ENCODE peak calls at places on chromosomes 3 and 15, in five cellular contexts. One of them, this sample, is unnamed. For H3K36me3, the result is how much of the 10 kb centered on the place peaks cover.

GRCh38 chr15:40844543-40844981 is 714 bp downstream of the SPINT1 start:
- DNase-seq in heart right ventricle: peak
- DNase-seq in neural progenitor cell: peak
- DNase-seq in adrenal gland: no peak
- DNase-seq in bronchial epithelial cell: no peak
- DNase-seq in this sample: no peak

GRCh38 chr3:73719877-73720276 is 95.1 kb upstream of the PDZRN3 start:
- DNase-seq in adrenal gland: peak
- DNase-seq in neural progenitor cell: no peak
- DNase-seq in heart right ventricle: no peak
- DNase-seq in bronchial epithelial cell: no peak
- DNase-seq in this sample: peak

GRCh38 chr3:189458536-189458935 is 172.7 kb upstream of the TP63 start:
- DNase-seq in neural progenitor cell: no peak
- DNase-seq in adrenal gland: peak
- DNase-seq in bronchial epithelial cell: peak
- DNase-seq in heart right ventricle: no peak
- DNase-seq in this sample: peak

GRCh38 chr3:177905173-177905894 is 630.9 kb upstream of the KCNMB2 start:
- DNase-seq in adrenal gland: no peak
- DNase-seq in bronchial epithelial cell: no peak
- DNase-seq in neural progenitor cell: no peak
- DNase-seq in heart right ventricle: no peak
- DNase-seq in this sample: peak

GRCh38 chr3:53974314-53974713 is 82.7 kb upstream of the SELENOK start:
- DNase-seq in bronchial epithelial cell: no peak
- DNase-seq in heart right ventricle: no peak
- DNase-seq in adrenal gland: no peak
- DNase-seq in neural progenitor cell: no peak
- DNase-seq in this sample: no peak

GRCh38 chr3:23992051-23992628 is 47.1 kb downstream of the NR1D2 start:
- DNase-seq in heart right ventricle: no peak
- DNase-seq in neural progenitor cell: peak
- DNase-seq in adrenal gland: no peak
- DNase-seq in bronchial epithelial cell: peak
- DNase-seq in this sample: peak

GRCh38 chr15:42111924-42112323 is 17.6 kb upstream of the PLA2G4D start:
- DNase-seq in neural progenitor cell: no peak
- DNase-seq in adrenal gland: no peak
- DNase-seq in bronchial epithelial cell: no peak
- DNase-seq in heart right ventricle: no peak
- DNase-seq in this sample: no peak

GRCh38 chr3:52128118-52128683 is 26.0 kb downstream of the POC1A start:
- DNase-seq in bronchial epithelial cell: peak
- DNase-seq in adrenal gland: peak
- DNase-seq in heart right ventricle: no peak
- DNase-seq in neural progenitor cell: no peak
- DNase-seq in this sample: no peak

GRCh38 chr15:82298520-82298919 is 35.9 kb downstream of the SAXO2 start:
- DNase-seq in neural progenitor cell: no peak
- DNase-seq in bronchial epithelial cell: no peak
- DNase-seq in adrenal gland: no peak
- DNase-seq in heart right ventricle: no peak
- DNase-seq in this sample: no peak

GRCh38 chr3:191414732-191415131 is 46.2 kb upstream of the PYDC2 start:
- DNase-seq in neural progenitor cell: no peak
- DNase-seq in adrenal gland: no peak
- DNase-seq in heart right ventricle: no peak
- DNase-seq in bronchial epithelial cell: no peak
- DNase-seq in this sample: no peak

GRCh38 chr3:169929830-169930519 is 18.6 kb downstream of the SAMD7 start:
- DNase-seq in heart right ventricle: no peak
- DNase-seq in neural progenitor cell: no peak
- DNase-seq in bronchial epithelial cell: peak
- DNase-seq in adrenal gland: no peak
- DNase-seq in this sample: no peak

GRCh38 chr3:100893590-100893989 is 99.6 kb downstream of the ABI3BP start:
- DNase-seq in bronchial epithelial cell: peak
- DNase-seq in adrenal gland: peak
- DNase-seq in heart right ventricle: peak
- DNase-seq in neural progenitor cell: peak
- DNase-seq in this sample: no peak

GRCh38 chr3:57087361-57088092 is 27.1 kb downstream of the SPATA12 start:
- DNase-seq in adrenal gland: no peak
- DNase-seq in neural progenitor cell: no peak
- DNase-seq in bronchial epithelial cell: no peak
- DNase-seq in heart right ventricle: no peak
- DNase-seq in this sample: no peak

GRCh38 chr3:86921981-86922680 is 68.8 kb downstream of the VGLL3 start:
- DNase-seq in adrenal gland: no peak
- DNase-seq in bronchial epithelial cell: peak
- DNase-seq in heart right ventricle: no peak
- DNase-seq in neural progenitor cell: no peak
- DNase-seq in this sample: no peak

GRCh38 chr3:6449099-6449498 is 411.8 kb upstream of the GRM7 start:
- DNase-seq in heart right ventricle: no peak
- DNase-seq in bronchial epithelial cell: no peak
- DNase-seq in neural progenitor cell: no peak
- DNase-seq in adrenal gland: no peak
- DNase-seq in this sample: no peak

GRCh38 chr3:72888546-72889309 is 882 bp downstream of the GXYLT2 start:
- DNase-seq in bronchial epithelial cell: no peak
- DNase-seq in adrenal gland: no peak
- DNase-seq in heart right ventricle: no peak
- DNase-seq in neural progenitor cell: peak
- DNase-seq in this sample: no peak

GRCh38 chr3:57557088-57557537 is 1.0 kb downstream of the PDE12 start:
- DNase-seq in neural progenitor cell: peak
- DNase-seq in heart right ventricle: no peak
- DNase-seq in bronchial epithelial cell: peak
- DNase-seq in adrenal gland: peak
- DNase-seq in this sample: peak

GRCh38 chr3:193662757-193663322 is 69.8 kb downstream of the OPA1 start:
- DNase-seq in bronchial epithelial cell: peak
- DNase-seq in adrenal gland: no peak
- DNase-seq in heart right ventricle: no peak
- DNase-seq in neural progenitor cell: no peak
- DNase-seq in this sample: no peak

GRCh38 chr15:34361278-34361677 is 5.7 kb downstream of the LPCAT4 start:
- DNase-seq in heart right ventricle: no peak
- DNase-seq in bronchial epithelial cell: no peak
- DNase-seq in neural progenitor cell: no peak
- DNase-seq in adrenal gland: no peak
- DNase-seq in this sample: no peak

GRCh38 chr15:39248204-39248603 is 332.7 kb upstream of the THBS1 start:
- DNase-seq in bronchial epithelial cell: peak
- DNase-seq in neural progenitor cell: no peak
- DNase-seq in heart right ventricle: peak
- DNase-seq in adrenal gland: no peak
- DNase-seq in this sample: peak

GRCh38 chr3:179037361-179037760 is 34.2 kb downstream of the ZMAT3 start:
- DNase-seq in bronchial epithelial cell: peak
- DNase-seq in neural progenitor cell: no peak
- DNase-seq in adrenal gland: no peak
- DNase-seq in heart right ventricle: peak
- DNase-seq in this sample: peak

GRCh38 chr3:61030469-61031035 is 220.7 kb downstream of the FHIT start:
- DNase-seq in adrenal gland: no peak
- DNase-seq in bronchial epithelial cell: no peak
- DNase-seq in heart right ventricle: no peak
- DNase-seq in neural progenitor cell: no peak
- DNase-seq in this sample: no peak

GRCh38 chr15:67569668-67570067 is 27.2 kb downstream of the MAP2K5 start:
- DNase-seq in adrenal gland: no peak
- DNase-seq in bronchial epithelial cell: no peak
- DNase-seq in heart right ventricle: no peak
- DNase-seq in neural progenitor cell: no peak
- DNase-seq in this sample: no peak

GRCh38 chr15:74315626-74316025 is 51.8 kb downstream of the CYP11A1 start:
- DNase-seq in adrenal gland: no peak
- DNase-seq in bronchial epithelial cell: no peak
- DNase-seq in heart right ventricle: no peak
- DNase-seq in neural progenitor cell: no peak
- DNase-seq in this sample: no peak

GRCh38 chr15:74313889-74314288 is 53.6 kb downstream of the CYP11A1 start:
- DNase-seq in adrenal gland: no peak
- DNase-seq in heart right ventricle: no peak
- DNase-seq in neural progenitor cell: no peak
- DNase-seq in bronchial epithelial cell: no peak
- DNase-seq in this sample: no peak

GRCh38 chr15:74314897-74315438 is 52.5 kb downstream of the CYP11A1 start:
- DNase-seq in bronchial epithelial cell: no peak
- DNase-seq in neural progenitor cell: no peak
- DNase-seq in heart right ventricle: no peak
- DNase-seq in adrenal gland: no peak
- DNase-seq in this sample: no peak

GRCh38 chr15:74311734-74312444 is 55.6 kb downstream of the CYP11A1 start:
- DNase-seq in neural progenitor cell: peak
- DNase-seq in heart right ventricle: no peak
- DNase-seq in adrenal gland: no peak
- DNase-seq in bronchial epithelial cell: no peak
- DNase-seq in this sample: no peak

DNA sequence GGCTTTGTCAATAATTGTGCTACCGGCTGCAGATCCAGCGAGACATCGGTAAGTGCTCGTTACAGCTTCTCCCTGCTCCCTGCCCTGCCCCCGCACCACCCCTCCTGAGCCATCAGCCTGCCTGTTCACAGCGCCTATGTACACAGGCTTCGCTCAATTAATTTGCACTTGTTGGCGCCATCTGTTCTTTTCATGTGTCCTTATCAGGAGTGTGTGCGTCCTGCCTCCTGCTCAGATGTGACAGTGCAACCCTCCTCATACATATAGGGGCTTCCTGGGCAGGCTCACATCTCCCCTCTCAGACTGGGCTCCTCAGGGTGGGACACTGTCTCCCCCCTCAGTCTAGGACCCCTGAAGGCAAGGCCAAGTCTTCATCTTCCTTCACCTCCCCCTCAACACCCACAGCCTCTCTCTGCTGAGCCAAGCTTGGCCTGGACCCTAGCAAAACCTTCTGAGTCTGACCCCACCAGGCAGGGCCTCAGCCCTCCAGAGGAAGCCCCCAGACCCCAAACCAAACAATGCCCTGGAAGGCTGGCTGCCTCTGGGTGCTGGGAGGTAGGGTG is 54.9 kb downstream of the CYP11A1 start:
- DNase-seq in adrenal gland: no peak
- DNase-seq in bronchial epithelial cell: no peak
- DNase-seq in neural progenitor cell: no peak
- DNase-seq in heart right ventricle: no peak
- DNase-seq in this sample: no peak
- H3K4me3 ChIP-seq in adrenal gland: no peak
- H3K4me3 ChIP-seq in bronchial epithelial cell: no peak
- H3K4me3 ChIP-seq in neural progenitor cell: no peak
- H3K4me3 ChIP-seq in heart right ventricle: no peak
- H3K4me3 ChIP-seq in this sample: no peak

GRCh38 chr3:12201813-12202212 is 43.1 kb upstream of the TIMP4 start:
- DNase-seq in adrenal gland: no peak
- DNase-seq in neural progenitor cell: no peak
- DNase-seq in heart right ventricle: no peak
- DNase-seq in bronchial epithelial cell: no peak
- DNase-seq in this sample: no peak
- H3K36me3 ChIP-seq in adrenal gland: under half
- H3K36me3 ChIP-seq in neural progenitor cell: under half
- H3K36me3 ChIP-seq in heart right ventricle: under half
- H3K36me3 ChIP-seq in bronchial epithelial cell: under half
- H3K36me3 ChIP-seq in this sample: under half

GRCh38 chr3:141432904-141433303 is 53.9 kb upstream of the RASA2 start:
- DNase-seq in adrenal gland: no peak
- DNase-seq in bronchial epithelial cell: no peak
- DNase-seq in heart right ventricle: no peak
- DNase-seq in neural progenitor cell: no peak
- DNase-seq in this sample: no peak
- H3K4me3 ChIP-seq in adrenal gland: no peak
- H3K4me3 ChIP-seq in bronchial epithelial cell: no peak
- H3K4me3 ChIP-seq in heart right ventricle: peak
- H3K4me3 ChIP-seq in neural progenitor cell: no peak
- H3K4me3 ChIP-seq in this sample: no peak

GRCh38 chr3:49076116-49076515 is 17.8 kb downstream of the QRICH1 start:
- DNase-seq in heart right ventricle: no peak
- DNase-seq in neural progenitor cell: no peak
- DNase-seq in adrenal gland: no peak
- DNase-seq in bronchial epithelial cell: no peak
- DNase-seq in this sample: no peak
- H3K36me3 ChIP-seq in heart right ventricle: under half
- H3K36me3 ChIP-seq in neural progenitor cell: under half
- H3K36me3 ChIP-seq in adrenal gland: under half
- H3K36me3 ChIP-seq in bronchial epithelial cell: under half
- H3K36me3 ChIP-seq in this sample: under half

DNA sequence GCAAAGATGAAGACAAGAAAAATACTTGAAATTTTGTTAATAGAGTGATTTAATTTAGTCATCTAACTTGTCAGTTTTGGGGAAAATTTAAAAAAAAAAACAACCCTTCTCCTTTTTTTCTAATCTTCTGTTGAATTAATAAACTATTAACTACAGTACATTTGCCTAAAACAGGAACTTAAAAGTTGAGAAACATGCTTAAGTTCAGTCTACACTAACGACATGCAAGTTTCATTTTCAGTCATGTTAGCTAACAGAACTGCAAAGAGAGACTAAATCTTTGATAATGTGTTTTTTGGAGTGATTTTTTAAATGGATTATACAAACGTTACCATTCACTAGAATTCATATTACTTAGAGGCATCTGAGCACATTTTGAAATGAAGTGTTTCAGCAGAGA is 71.9 kb upstream of the MBNL1 start:
- DNase-seq in heart right ventricle: no peak
- DNase-seq in bronchial epithelial cell: no peak
- DNase-seq in adrenal gland: no peak
- DNase-seq in neural progenitor cell: no peak
- DNase-seq in this sample: no peak
- H3K4me3 ChIP-seq in heart right ventricle: peak
- H3K4me3 ChIP-seq in bronchial epithelial cell: no peak
- H3K4me3 ChIP-seq in adrenal gland: no peak
- H3K4me3 ChIP-seq in neural progenitor cell: no peak
- H3K4me3 ChIP-seq in this sample: peak

DNA sequence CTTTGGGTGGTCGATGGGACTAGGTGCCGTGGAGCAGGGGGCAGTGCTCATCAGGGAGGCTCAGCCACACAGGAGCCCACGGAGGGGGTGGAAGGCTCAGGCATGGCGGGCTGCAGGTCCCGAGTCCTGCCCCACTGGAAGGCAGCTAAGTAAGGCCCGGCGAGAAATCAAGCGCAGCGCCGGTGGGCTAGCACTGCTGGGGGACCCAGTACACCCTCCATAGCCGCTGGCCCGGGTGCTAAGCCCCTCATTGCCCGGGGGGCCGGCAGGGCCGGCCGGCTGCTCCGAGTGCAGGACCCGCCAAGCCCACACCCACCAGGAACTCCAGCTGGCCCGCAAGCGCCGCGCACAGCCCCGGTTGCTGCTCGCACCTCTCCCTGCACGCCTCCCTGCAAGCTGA is 19.1 kb downstream of the TP53BP1 start:
- DNase-seq in adrenal gland: no peak
- DNase-seq in neural progenitor cell: no peak
- DNase-seq in bronchial epithelial cell: no peak
- DNase-seq in heart right ventricle: no peak
- DNase-seq in this sample: no peak
- H3K36me3 ChIP-seq in adrenal gland: under half
- H3K36me3 ChIP-seq in neural progenitor cell: under half
- H3K36me3 ChIP-seq in bronchial epithelial cell: under half
- H3K36me3 ChIP-seq in heart right ventricle: under half
- H3K36me3 ChIP-seq in this sample: half or more

This sample was measured in MG63.